ENCODE peak calls at places on chromosomes 2 and 18, in four cellular contexts. X is colonic mucosa, Y is body of pancreas, E is brain microvascular endothelial cell. N is an unnamed sample.

GRCh38 chr2:105102963-105103421 is 65.1 kb downstream of the MRPS9 start:
- DNase-seq in Y (no peak), E (peak), X (no peak), N (peak)

GRCh38 chr2:118372876-118373597 is 284.8 kb downstream of the INSIG2 start:
- DNase-seq in Y (no peak), X (no peak), E (no peak), N (no peak)

GRCh38 chr18:66778048-66778447 is 174.2 kb upstream of the CDH19 start:
- DNase-seq in Y (no peak), X (no peak), E (no peak), N (no peak)

GRCh38 chr2:120770641-120771040 is 35.0 kb downstream of the GLI2 start:
- DNase-seq in Y (no peak), X (no peak), E (no peak), N (no peak)

GRCh38 chr18:45456076-45457066 is 158.9 kb upstream of the SLC14A2 start:
- DNase-seq in Y (peak), E (no peak), X (no peak), N (no peak)

GRCh38 chr2:241308267-241308666 is 7.2 kb downstream of the HDLBP start:
- DNase-seq in E (no peak), X (no peak), Y (no peak), N (peak)

GRCh38 chr2:37560863-37561614 is 110.4 kb downstream of the CDC42EP3 start:
- DNase-seq in X (no peak), Y (no peak), E (no peak), N (no peak)

GRCh38 chr2:133077259-133077822 is 407.3 kb upstream of the LYPD1 start:
- DNase-seq in Y (peak), E (no peak), X (no peak), N (no peak)

GRCh38 chr18:77132369-77133050 is at the start of gene MBP:
- DNase-seq in X (peak), Y (peak), E (no peak), N (no peak)

DNA sequence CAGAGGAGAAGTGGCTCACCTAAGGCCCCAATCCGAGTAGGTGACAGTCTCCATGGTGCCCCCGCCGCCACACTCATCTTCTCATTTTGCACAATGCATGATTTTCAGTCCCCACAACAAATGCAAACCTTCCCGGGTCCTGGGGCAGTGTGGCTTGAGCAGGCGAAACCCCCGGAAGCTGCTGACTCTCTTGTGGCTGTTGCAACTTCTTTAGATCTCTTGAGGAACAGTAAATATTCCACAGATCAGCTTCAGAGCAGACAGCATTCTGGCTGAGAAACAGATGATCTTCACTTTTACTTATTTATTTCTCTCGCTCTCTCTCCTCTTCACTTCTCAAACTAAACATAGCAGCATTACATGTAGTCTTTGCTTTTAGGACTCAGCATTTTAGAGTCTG is 51.9 kb downstream of the ASAP2 start:
- DNase-seq in Y (no peak), X (no peak), E (peak), N (peak)
- H3K4me3 ChIP-seq in Y (no peak), X (no peak), E (no peak), N (peak)

DNA sequence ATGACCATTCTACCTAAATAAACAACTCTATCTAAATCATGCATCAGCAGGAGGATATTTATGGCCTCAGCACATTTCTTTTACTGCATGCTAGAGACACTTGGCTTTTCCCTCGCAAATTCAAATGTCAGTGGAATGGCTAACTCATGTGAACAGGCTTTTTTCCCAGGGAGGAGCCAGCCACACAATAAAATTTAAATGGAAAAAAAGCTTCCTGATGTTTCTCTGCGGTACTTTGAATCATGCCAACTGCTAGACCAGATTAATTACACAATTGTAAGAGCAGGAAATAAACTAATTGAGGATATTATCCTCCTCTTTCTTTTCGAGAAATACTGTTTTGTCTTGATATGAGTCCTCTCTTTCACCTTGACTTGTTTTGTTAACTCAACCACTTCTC is 676.3 kb downstream of the IRS1 start:
- DNase-seq in E (no peak), X (no peak), Y (no peak), N (peak)
- TF ChIP-seq CTCF in E (no peak), X (no peak), Y (no peak), N (no peak)

GRCh38 chr2:6915399-6915798 is 1.8 kb upstream of the RNF144A start:
- DNase-seq in Y (no peak), E (no peak), X (no peak), N (no peak)
- H3K4me3 ChIP-seq in Y (no peak), E (no peak), X (no peak), N (no peak)

DNA sequence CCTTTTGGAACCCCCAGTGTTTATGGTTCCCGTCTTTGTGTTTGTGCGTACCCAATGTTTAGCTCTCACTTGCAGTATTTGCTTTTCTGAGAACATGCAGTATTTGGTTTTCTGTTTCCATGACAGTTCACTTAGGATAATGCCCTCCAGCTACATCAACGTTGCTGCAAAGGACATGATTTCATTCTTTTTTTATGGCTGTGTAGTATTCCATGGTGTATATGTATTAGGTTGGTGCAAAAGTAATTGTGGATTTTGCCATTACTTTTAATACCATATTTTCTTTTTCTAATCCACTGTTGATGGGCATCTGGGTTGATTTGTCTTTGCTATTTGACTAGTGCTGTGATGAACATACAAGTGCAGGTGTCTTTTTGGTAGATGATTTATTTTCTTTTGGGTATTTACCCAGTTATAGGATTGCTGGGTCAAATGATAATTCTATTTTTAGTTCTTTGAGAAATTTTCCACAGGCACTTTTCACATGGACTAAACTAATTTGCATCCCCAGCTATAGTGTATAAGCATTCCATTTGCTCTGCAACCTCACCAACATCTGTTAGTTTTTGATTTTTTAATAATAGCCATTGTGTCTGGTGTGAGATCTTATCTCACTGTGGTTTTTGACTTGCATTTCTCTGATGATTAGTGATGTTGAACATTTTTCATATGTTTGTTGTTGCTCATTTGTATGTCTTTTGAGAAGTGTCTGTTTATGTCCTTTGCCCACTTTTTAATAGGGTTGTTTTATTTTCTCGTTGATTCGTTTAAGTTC is 63.6 kb downstream of the CERS6 start:
- DNase-seq in E (no peak), X (no peak), Y (no peak), N (no peak)
- TF ChIP-seq CTCF in E (no peak), X (no peak), Y (no peak), N (no peak)

GRCh38 chr2:64330281-64330680 is 123.7 kb upstream of the LGALSL start:
- DNase-seq in E (no peak), Y (no peak), X (no peak), N (no peak)

GRCh38 chr2:64330691-64331429 is 123.1 kb upstream of the LGALSL start:
- DNase-seq in Y (peak), X (peak), E (peak), N (peak)

GRCh38 chr2:64331430-64331700 is 122.6 kb upstream of the LGALSL start:
- DNase-seq in E (no peak), Y (no peak), X (no peak), N (no peak)

GRCh38 chr2:64332300-64332699 is 121.7 kb upstream of the LGALSL start:
- DNase-seq in Y (no peak), X (no peak), E (no peak), N (no peak)

GRCh38 chr2:64331846-64332245 is 122.1 kb upstream of the LGALSL start:
- DNase-seq in Y (no peak), E (no peak), X (no peak), N (no peak)
- H3K4me3 ChIP-seq in Y (no peak), E (no peak), X (no peak), N (no peak)

GRCh38 chr2:39220136-39220535 is 23.6 kb downstream of the CDKL4 start:
- DNase-seq in E (no peak), Y (no peak), X (no peak), N (no peak)

GRCh38 chr2:39215545-39215944 is 28.2 kb downstream of the CDKL4 start:
- DNase-seq in X (no peak), Y (no peak), E (no peak), N (no peak)

GRCh38 chr2:39216495-39217191 is 27.1 kb downstream of the CDKL4 start:
- DNase-seq in E (no peak), Y (peak), X (peak), N (no peak)

GRCh38 chr2:39217192-39217550 is 26.6 kb downstream of the CDKL4 start:
- DNase-seq in E (no peak), X (no peak), Y (no peak), N (no peak)

GRCh38 chr2:39218401-39218800 is 25.4 kb downstream of the CDKL4 start:
- DNase-seq in E (no peak), X (no peak), Y (no peak), N (no peak)
- TF ChIP-seq CTCF in E (no peak), X (no peak), Y (no peak), N (no peak)

N was measured in astrocyte of the spinal cord.